ENCODE peak calls at places on chromosomes 6 and 20, in nine cellular contexts. One of them, this sample, is unnamed. For H3K36me3 and H3K27me3, the result is how much of the 10 kb centered on the place peaks cover.

GRCh38 chr20:41329435-41330342 is 10.9 kb upstream of the LPIN3 start:
- DNase-seq in cardiac muscle cell: no peak
- DNase-seq in mammary epithelial cell: peak
- DNase-seq in esophagus squamous epithelium: no peak
- DNase-seq in colonic mucosa: peak
- DNase-seq in neural progenitor cell: no peak
- DNase-seq in transverse colon: peak
- DNase-seq in psoas muscle: peak
- DNase-seq in spleen: peak
- DNase-seq in this sample: peak

GRCh38 chr6:137148291-137149076 is 25.0 kb downstream of the IL22RA2 start:
- DNase-seq in cardiac muscle cell: no peak
- DNase-seq in mammary epithelial cell: peak
- DNase-seq in esophagus squamous epithelium: no peak
- DNase-seq in colonic mucosa: no peak
- DNase-seq in neural progenitor cell: no peak
- DNase-seq in transverse colon: no peak
- DNase-seq in psoas muscle: no peak
- DNase-seq in spleen: no peak
- DNase-seq in this sample: peak

GRCh38 chr6:46014511-46015118 is 1.0 kb downstream of the CLIC5 start:
- DNase-seq in cardiac muscle cell: peak
- DNase-seq in mammary epithelial cell: no peak
- DNase-seq in esophagus squamous epithelium: no peak
- DNase-seq in colonic mucosa: peak
- DNase-seq in neural progenitor cell: peak
- DNase-seq in transverse colon: peak
- DNase-seq in psoas muscle: peak
- DNase-seq in spleen: peak
- DNase-seq in this sample: no peak

GRCh38 chr6:130494745-130495144 is 128.9 kb downstream of the TMEM200A start:
- DNase-seq in cardiac muscle cell: no peak
- DNase-seq in mammary epithelial cell: no peak
- DNase-seq in esophagus squamous epithelium: no peak
- DNase-seq in colonic mucosa: no peak
- DNase-seq in neural progenitor cell: no peak
- DNase-seq in transverse colon: no peak
- DNase-seq in psoas muscle: no peak
- DNase-seq in spleen: no peak
- DNase-seq in this sample: peak

GRCh38 chr6:44676826-44677433 is 289.4 kb downstream of the CDC5L start:
- DNase-seq in cardiac muscle cell: no peak
- DNase-seq in mammary epithelial cell: no peak
- DNase-seq in esophagus squamous epithelium: no peak
- DNase-seq in colonic mucosa: no peak
- DNase-seq in neural progenitor cell: no peak
- DNase-seq in transverse colon: no peak
- DNase-seq in psoas muscle: no peak
- DNase-seq in spleen: no peak
- DNase-seq in this sample: no peak

GRCh38 chr6:12163744-12164507 is 126.2 kb upstream of the EDN1 start:
- DNase-seq in cardiac muscle cell: no peak
- DNase-seq in mammary epithelial cell: no peak
- DNase-seq in esophagus squamous epithelium: no peak
- DNase-seq in colonic mucosa: no peak
- DNase-seq in neural progenitor cell: no peak
- DNase-seq in transverse colon: no peak
- DNase-seq in psoas muscle: no peak
- DNase-seq in spleen: no peak
- DNase-seq in this sample: no peak

GRCh38 chr6:10355115-10355702 is 59.7 kb downstream of the TFAP2A start:
- DNase-seq in cardiac muscle cell: no peak
- DNase-seq in mammary epithelial cell: peak
- DNase-seq in esophagus squamous epithelium: no peak
- DNase-seq in colonic mucosa: no peak
- DNase-seq in neural progenitor cell: no peak
- DNase-seq in transverse colon: no peak
- DNase-seq in psoas muscle: no peak
- DNase-seq in spleen: no peak
- DNase-seq in this sample: peak

GRCh38 chr6:41705996-41706835 is 29.2 kb downstream of the TFEB start:
- DNase-seq in cardiac muscle cell: peak
- DNase-seq in mammary epithelial cell: peak
- DNase-seq in esophagus squamous epithelium: peak
- DNase-seq in colonic mucosa: peak
- DNase-seq in neural progenitor cell: peak
- DNase-seq in transverse colon: peak
- DNase-seq in psoas muscle: peak
- DNase-seq in spleen: peak
- DNase-seq in this sample: peak

GRCh38 chr20:37533154-37533715 is 5.6 kb upstream of the BLCAP start:
- DNase-seq in cardiac muscle cell: no peak
- DNase-seq in mammary epithelial cell: no peak
- DNase-seq in esophagus squamous epithelium: no peak
- DNase-seq in colonic mucosa: no peak
- DNase-seq in neural progenitor cell: no peak
- DNase-seq in transverse colon: no peak
- DNase-seq in psoas muscle: no peak
- DNase-seq in spleen: no peak
- DNase-seq in this sample: no peak

GRCh38 chr20:59039233-59039632 is 3.4 kb downstream of the PRELID3B start:
- DNase-seq in cardiac muscle cell: no peak
- DNase-seq in mammary epithelial cell: no peak
- DNase-seq in esophagus squamous epithelium: no peak
- DNase-seq in colonic mucosa: no peak
- DNase-seq in neural progenitor cell: no peak
- DNase-seq in transverse colon: no peak
- DNase-seq in psoas muscle: no peak
- DNase-seq in spleen: no peak
- DNase-seq in this sample: no peak
- H3K36me3 ChIP-seq in cardiac muscle cell: under half
- H3K36me3 ChIP-seq in mammary epithelial cell: under half
- H3K36me3 ChIP-seq in esophagus squamous epithelium: under half
- H3K36me3 ChIP-seq in colonic mucosa: under half
- H3K36me3 ChIP-seq in neural progenitor cell: under half
- H3K36me3 ChIP-seq in transverse colon: under half
- H3K36me3 ChIP-seq in psoas muscle: under half
- H3K36me3 ChIP-seq in spleen: under half
- H3K36me3 ChIP-seq in this sample: under half

DNA sequence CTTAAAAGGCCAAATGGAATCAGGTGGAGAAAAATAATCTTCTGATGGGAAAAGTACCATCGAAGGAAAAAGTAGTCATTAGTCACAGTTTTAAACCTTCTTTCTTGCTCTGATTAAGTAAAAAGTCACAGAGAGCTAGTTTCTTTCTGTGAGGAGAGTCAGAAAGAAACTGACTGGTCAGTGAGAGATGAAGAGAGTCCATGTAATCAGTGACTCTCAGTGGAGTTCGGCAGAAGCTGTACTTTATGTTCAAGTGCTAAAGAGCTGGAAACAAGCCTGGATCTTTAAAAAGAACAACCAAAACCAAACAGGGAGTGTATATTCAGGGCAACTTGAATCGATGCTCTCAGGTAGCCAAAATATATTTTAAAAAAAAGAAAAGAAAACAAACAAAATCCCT is 44.5 kb downstream of the MDGA1 start:
- DNase-seq in cardiac muscle cell: peak
- DNase-seq in mammary epithelial cell: no peak
- DNase-seq in esophagus squamous epithelium: no peak
- DNase-seq in colonic mucosa: no peak
- DNase-seq in neural progenitor cell: no peak
- DNase-seq in transverse colon: no peak
- DNase-seq in psoas muscle: no peak
- DNase-seq in spleen: no peak
- DNase-seq in this sample: no peak
- H3K27me3 ChIP-seq in cardiac muscle cell: under half
- H3K27me3 ChIP-seq in mammary epithelial cell: under half
- H3K27me3 ChIP-seq in esophagus squamous epithelium: under half
- H3K27me3 ChIP-seq in colonic mucosa: under half
- H3K27me3 ChIP-seq in neural progenitor cell: half or more
- H3K27me3 ChIP-seq in transverse colon: under half
- H3K27me3 ChIP-seq in psoas muscle: under half
- H3K27me3 ChIP-seq in spleen: under half
- H3K27me3 ChIP-seq in this sample: under half

DNA sequence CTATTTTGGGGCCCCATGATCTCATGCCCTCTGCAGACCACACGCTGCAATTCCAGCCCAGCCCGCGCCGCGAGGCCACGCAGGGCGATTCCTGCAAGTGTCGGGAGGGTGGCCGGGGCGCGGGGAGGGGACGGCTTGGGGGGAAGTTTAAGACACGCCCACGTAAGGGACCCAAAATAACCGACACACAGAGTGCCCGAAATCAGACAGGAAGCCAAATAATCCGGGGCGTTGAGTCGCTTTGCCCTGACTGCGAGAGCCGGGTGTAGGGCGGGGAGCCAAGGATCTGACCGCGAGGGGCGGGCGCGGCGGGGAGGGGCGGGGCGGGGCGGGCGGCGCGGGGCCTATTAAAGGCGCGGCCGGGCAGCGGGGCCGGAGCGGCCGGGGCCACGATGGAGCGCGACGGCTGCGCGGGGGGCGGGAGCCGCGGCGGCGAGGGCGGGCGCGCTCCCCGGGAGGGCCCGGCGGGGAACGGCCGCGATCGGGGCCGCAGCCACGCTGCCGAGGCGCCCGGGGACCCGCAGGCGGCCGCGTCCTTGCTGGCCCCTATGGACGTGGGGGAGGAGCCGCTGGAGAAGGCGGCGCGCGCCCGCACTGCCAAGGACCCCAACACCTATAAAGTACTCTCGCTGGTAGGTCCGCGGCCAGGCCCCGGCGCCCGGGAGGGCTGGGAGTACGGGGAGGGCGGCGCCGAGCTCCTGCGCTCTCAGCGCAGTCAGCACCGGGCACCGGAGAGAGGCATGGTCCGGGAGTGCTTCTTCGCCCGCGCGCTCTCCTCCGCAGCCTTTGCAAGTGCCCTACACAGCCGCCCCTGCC is at the start of gene ENPP1:
- DNase-seq in cardiac muscle cell: peak
- DNase-seq in mammary epithelial cell: peak
- DNase-seq in esophagus squamous epithelium: no peak
- DNase-seq in colonic mucosa: peak
- DNase-seq in neural progenitor cell: peak
- DNase-seq in transverse colon: peak
- DNase-seq in psoas muscle: peak
- DNase-seq in spleen: peak
- DNase-seq in this sample: no peak
- TF ChIP-seq CTCF in cardiac muscle cell: peak
- TF ChIP-seq CTCF in mammary epithelial cell: no peak
- TF ChIP-seq CTCF in esophagus squamous epithelium: no peak
- TF ChIP-seq CTCF in colonic mucosa: peak
- TF ChIP-seq CTCF in neural progenitor cell: peak
- TF ChIP-seq CTCF in transverse colon: peak
- TF ChIP-seq CTCF in psoas muscle: peak
- TF ChIP-seq CTCF in spleen: no peak
- TF ChIP-seq CTCF in this sample: peak

GRCh38 chr20:62802026-62802712 is 2.5 kb upstream of the OGFR start:
- DNase-seq in cardiac muscle cell: no peak
- DNase-seq in mammary epithelial cell: no peak
- DNase-seq in esophagus squamous epithelium: no peak
- DNase-seq in colonic mucosa: no peak
- DNase-seq in neural progenitor cell: no peak
- DNase-seq in transverse colon: no peak
- DNase-seq in psoas muscle: no peak
- DNase-seq in spleen: no peak
- DNase-seq in this sample: no peak
- H3K36me3 ChIP-seq in cardiac muscle cell: under half
- H3K36me3 ChIP-seq in mammary epithelial cell: under half
- H3K36me3 ChIP-seq in esophagus squamous epithelium: half or more
- H3K36me3 ChIP-seq in colonic mucosa: under half
- H3K36me3 ChIP-seq in neural progenitor cell: under half
- H3K36me3 ChIP-seq in transverse colon: under half
- H3K36me3 ChIP-seq in psoas muscle: under half
- H3K36me3 ChIP-seq in spleen: under half
- H3K36me3 ChIP-seq in this sample: under half

GRCh38 chr20:50632236-50632635 is 59.1 kb downstream of the RIPOR3 start:
- DNase-seq in cardiac muscle cell: no peak
- DNase-seq in mammary epithelial cell: no peak
- DNase-seq in esophagus squamous epithelium: no peak
- DNase-seq in colonic mucosa: no peak
- DNase-seq in neural progenitor cell: no peak
- DNase-seq in transverse colon: no peak
- DNase-seq in psoas muscle: no peak
- DNase-seq in spleen: no peak
- DNase-seq in this sample: no peak
- H3K27me3 ChIP-seq in cardiac muscle cell: under half
- H3K27me3 ChIP-seq in mammary epithelial cell: under half
- H3K27me3 ChIP-seq in esophagus squamous epithelium: under half
- H3K27me3 ChIP-seq in colonic mucosa: under half
- H3K27me3 ChIP-seq in neural progenitor cell: under half
- H3K27me3 ChIP-seq in transverse colon: under half
- H3K27me3 ChIP-seq in psoas muscle: under half
- H3K27me3 ChIP-seq in spleen: under half
- H3K27me3 ChIP-seq in this sample: under half

This sample was measured in brain microvascular endothelial cell.